ENCODE peak calls at places on chromosomes 11 and 22, in five cellular contexts. T is upper lobe of left lung, X is aorta, C is HAP-1, P is tibial nerve. D is an unnamed sample.

GRCh38 chr11:11588243-11588642 is 33.6 kb downstream of the GALNT18 start:
- DNase-seq in T (no peak), X (no peak), C (no peak), P (no peak), D (no peak)

GRCh38 chr11:125072210-125072960 is 9.3 kb downstream of the SLC37A2 start:
- DNase-seq in T (no peak), X (no peak), C (no peak), P (no peak), D (peak; percentile 42)

GRCh38 chr11:108943853-108944252 is 279.0 kb downstream of the DDX10 start:
- DNase-seq in T (no peak), X (no peak), C (no peak), P (no peak), D (no peak)

GRCh38 chr22:50439314-50440250 is 35.3 kb downstream of the SBF1 start:
- DNase-seq in T (peak; percentile 75), X (no peak), C (no peak), P (no peak), D (no peak)

GRCh38 chr11:85551881-85552280 is 75.3 kb downstream of the DLG2 start:
- DNase-seq in T (no peak), X (no peak), C (no peak), P (no peak), D (no peak)

GRCh38 chr11:59173964-59174663 is 2.2 kb downstream of the DTX4 start:
- DNase-seq in T (no peak), X (no peak), C (peak; percentile 63), P (no peak), D (peak; percentile 97)

GRCh38 chr11:11843233-11843632 is 1.5 kb downstream of the USP47 start:
- DNase-seq in T (no peak), X (no peak), C (no peak), P (no peak), D (no peak)

GRCh38 chr11:78715639-78716311 is 141.1 kb upstream of the NARS2 start:
- DNase-seq in T (no peak), X (peak; percentile 89), C (peak; percentile 82), P (no peak), D (peak; percentile 88)

GRCh38 chr11:19433367-19433766 is 192.6 kb upstream of the E2F8 start:
- DNase-seq in T (no peak), X (no peak), C (no peak), P (no peak), D (no peak)

GRCh38 chr11:115452245-115452644 is 52.0 kb downstream of the CADM1 start:
- DNase-seq in T (no peak), X (no peak), C (no peak), P (no peak), D (no peak)

GRCh38 chr11:11968511-11969280 is 39.7 kb downstream of the DKK3 start:
- DNase-seq in T (no peak), X (no peak), C (no peak), P (no peak), D (no peak)

GRCh38 chr11:95799531-95799930 is 9.2 kb downstream of the CEP57 start:
- DNase-seq in T (no peak), X (no peak), C (no peak), P (no peak), D (no peak)

GRCh38 chr11:14150878-14151277 is 188.4 kb downstream of the SPON1 start:
- DNase-seq in T (no peak), X (no peak), C (no peak), P (no peak), D (no peak)

GRCh38 chr11:118938491-118939411 is 13.0 kb upstream of the BCL9L start:
- DNase-seq in T (no peak), X (no peak), C (no peak), P (no peak), D (peak; percentile 70)

GRCh38 chr11:40403321-40403720 is 1056.1 kb downstream of the LRRC4C start:
- DNase-seq in T (no peak), X (no peak), C (no peak), P (no peak), D (no peak)

GRCh38 chr22:33958741-33959140 is 38.5 kb upstream of the LARGE1 start:
- DNase-seq in T (no peak), X (no peak), C (no peak), P (no peak), D (no peak)
- H3K4me1 ChIP-seq in T (no peaks in the 10 kb centered on the region), X (no peaks in the 10 kb centered on the region), C (no peaks in the 10 kb centered on the region), P (no peaks in the 10 kb centered on the region), D (no peaks in the 10 kb centered on the region)

DNA sequence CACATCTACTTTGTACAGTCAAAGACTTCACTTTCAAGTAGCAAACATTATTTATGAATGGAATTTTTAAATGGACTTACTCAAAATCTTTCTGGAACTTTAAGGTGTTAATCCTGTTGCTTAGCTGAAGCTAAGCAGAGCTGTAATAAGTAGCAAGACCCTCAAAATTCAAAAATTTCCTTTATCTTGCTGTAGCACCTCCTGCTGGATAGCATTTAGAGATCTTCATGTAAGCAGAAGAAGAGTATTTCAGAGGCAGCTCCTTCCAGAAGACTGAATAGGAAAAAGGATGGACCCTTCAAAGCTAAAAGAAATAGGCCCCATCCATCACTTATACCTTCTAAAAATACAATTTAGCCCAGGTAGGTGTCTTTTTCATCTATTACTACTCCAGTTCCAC is 3.4 kb downstream of the PHF21A start:
- DNase-seq in T (no peak), X (no peak), C (no peak), P (no peak), D (no peak)
- H3K4me3 ChIP-seq in T (peak overlapping the region; percentile 93), X (no peak overlapping the region), C (peak overlapping the region; percentile 43), P (no peak overlapping the region), D (no peak overlapping the region)

DNA sequence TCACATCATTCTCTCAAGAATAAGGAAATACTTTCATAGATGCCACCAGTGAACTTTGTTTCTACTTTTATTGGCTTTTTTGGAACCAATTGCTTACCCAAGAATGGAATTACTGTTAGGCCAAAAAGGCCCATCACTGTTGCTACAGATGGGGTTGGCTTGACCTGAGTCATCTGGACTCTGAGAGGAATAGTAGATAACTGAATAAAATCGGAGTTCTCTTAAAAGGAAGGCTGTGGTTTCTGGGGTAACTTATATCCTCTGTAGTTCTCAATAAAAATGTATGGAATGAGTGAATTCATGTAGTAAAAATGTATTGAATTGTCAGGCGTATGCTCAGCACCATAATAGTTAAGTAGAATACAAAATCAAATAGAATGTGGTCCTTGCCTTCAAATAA is 56.6 kb downstream of the ARHGEF12 start:
- DNase-seq in T (no peak), X (no peak), C (no peak), P (no peak), D (no peak)
- H3K4me1 ChIP-seq in T (peaks cover 15% of the 10 kb centered on the region), X (no peaks in the 10 kb centered on the region), C (peaks cover 15% of the 10 kb centered on the region), P (peaks cover 55% of the 10 kb centered on the region), D (peaks cover 38% of the 10 kb centered on the region)

GRCh38 chr11:47987310-47987709 is 7.0 kb downstream of the PTPRJ start:
- DNase-seq in T (no peak), X (no peak), C (no peak), P (no peak), D (no peak)

GRCh38 chr11:47986219-47986618 is 5.9 kb downstream of the PTPRJ start:
- DNase-seq in T (no peak), X (no peak), C (no peak), P (no peak), D (no peak)

GRCh38 chr11:47986742-47987141 is 6.4 kb downstream of the PTPRJ start:
- DNase-seq in T (no peak), X (no peak), C (no peak), P (no peak), D (no peak)

GRCh38 chr11:47989779-47990178 is 9.4 kb downstream of the PTPRJ start:
- DNase-seq in T (no peak), X (no peak), C (no peak), P (no peak), D (no peak)

DNA sequence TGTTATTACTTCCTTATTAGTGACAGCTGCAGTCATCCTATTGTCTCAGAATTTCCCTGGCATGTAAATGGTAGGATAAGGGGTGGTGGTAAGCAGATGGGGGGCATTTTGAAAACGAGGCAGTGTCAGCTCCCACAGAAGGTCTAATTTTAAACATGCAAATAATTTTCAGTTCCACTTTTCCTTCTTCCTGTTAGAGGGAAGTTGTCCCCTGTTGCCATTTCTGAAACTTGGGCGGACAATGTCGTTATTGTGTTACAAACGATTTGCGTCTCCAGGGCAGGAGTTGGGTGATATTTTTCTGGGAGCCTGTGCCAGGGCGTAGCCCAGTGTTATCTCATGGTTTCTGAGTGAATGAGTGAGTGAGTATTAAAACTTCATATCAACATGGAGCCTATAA is 7.4 kb downstream of the PTPRJ start:
- DNase-seq in T (no peak), X (no peak), C (no peak), P (no peak), D (no peak)
- H3K4me3 ChIP-seq in T (no peak overlapping the region), X (no peak overlapping the region), C (no peak overlapping the region), P (no peak overlapping the region), D (no peak overlapping the region)